ENCODE peak calls at places on chromosomes 7 and 10, in seven cellular contexts. M, Y, W, U, A, F and B are unnamed samples.

GRCh38 chr10:102927311-102928010 is 9.4 kb downstream of the CNNM2 start:
- DNase-seq in M (no peak), Y (no peak), W (no peak), U (no peak), A (no peak), F (no peak), B (no peak)

GRCh38 chr7:100580466-100581283 is 5.3 kb downstream of the LRCH4 start:
- DNase-seq in M (peak), Y (no peak), W (no peak), U (no peak), A (no peak), F (no peak), B (no peak)

GRCh38 chr10:14385591-14386201 is 55.0 kb upstream of the FRMD4A start:
- DNase-seq in M (no peak), Y (no peak), W (no peak), U (no peak), A (peak), F (no peak), B (no peak)

GRCh38 chr10:51386248-51386885 is 312.1 kb downstream of the PRKG1 start:
- DNase-seq in M (no peak), Y (no peak), W (no peak), U (no peak), A (peak), F (no peak), B (no peak)

GRCh38 chr7:44755698-44756627 is 7.3 kb downstream of the ZMIZ2 start:
- DNase-seq in M (no peak), Y (no peak), W (no peak), U (peak), A (no peak), F (no peak), B (no peak)

GRCh38 chr7:37320140-37320839 is 128.4 kb downstream of the ELMO1 start:
- DNase-seq in M (no peak), Y (peak), W (no peak), U (no peak), A (no peak), F (no peak), B (no peak)

GRCh38 chr7:40843338-40844026 is 708.7 kb downstream of the SUGCT start:
- DNase-seq in M (no peak), Y (no peak), W (no peak), U (no peak), A (peak), F (no peak), B (no peak)

GRCh38 chr10:101238732-101239105 is 9.5 kb upstream of the LBX1 start:
- DNase-seq in M (no peak), Y (no peak), W (peak), U (no peak), A (no peak), F (no peak), B (no peak)

GRCh38 chr7:117219485-117219884 is 103.4 kb downstream of the WNT2 start:
- DNase-seq in M (no peak), Y (no peak), W (no peak), U (no peak), A (peak), F (no peak), B (no peak)

GRCh38 chr7:10860516-10860915 is 113.2 kb upstream of the PHF14 start:
- DNase-seq in M (no peak), Y (no peak), W (no peak), U (no peak), A (no peak), F (no peak), B (no peak)

GRCh38 chr10:21398549-21399345 is 126.7 kb downstream of the SKIDA1 start:
- DNase-seq in M (no peak), Y (no peak), W (no peak), U (no peak), A (peak), F (no peak), B (no peak)

GRCh38 chr10:11345224-11346054 is 266.0 kb downstream of the USP6NL start:
- DNase-seq in M (no peak), Y (peak), W (no peak), U (no peak), A (no peak), F (no peak), B (no peak)

GRCh38 chr10:87589653-87590052 is 70.0 kb upstream of the PAPSS2 start:
- DNase-seq in M (no peak), Y (no peak), W (no peak), U (no peak), A (peak), F (no peak), B (no peak)

GRCh38 chr7:2241580-2242540 is at the start of the genes MRM2 and NUDT1:
- DNase-seq in M (peak), Y (peak), W (peak), U (peak), A (peak), F (peak), B (peak)

GRCh38 chr10:91313761-91314520 is 93.5 kb downstream of the PCGF5 start:
- DNase-seq in M (no peak), Y (peak), W (no peak), U (no peak), A (peak), F (no peak), B (no peak)

GRCh38 chr7:30347226-30348082 is 63.1 kb downstream of the ZNRF2 start:
- DNase-seq in M (no peak), Y (no peak), W (no peak), U (no peak), A (peak), F (no peak), B (no peak)

GRCh38 chr10:43138757-43139241 is 554 bp downstream of the CSGALNACT2 start:
- DNase-seq in M (no peak), Y (peak), W (peak), U (no peak), A (peak), F (no peak), B (peak)

GRCh38 chr10:130808686-130809085 is 502.8 kb downstream of the TCERG1L start:
- DNase-seq in M (no peak), Y (no peak), W (no peak), U (no peak), A (no peak), F (no peak), B (no peak)

GRCh38 chr10:28113202-28113601 is 114.3 kb upstream of the ODAD2 start:
- DNase-seq in M (no peak), Y (no peak), W (no peak), U (no peak), A (no peak), F (no peak), B (no peak)

DNA sequence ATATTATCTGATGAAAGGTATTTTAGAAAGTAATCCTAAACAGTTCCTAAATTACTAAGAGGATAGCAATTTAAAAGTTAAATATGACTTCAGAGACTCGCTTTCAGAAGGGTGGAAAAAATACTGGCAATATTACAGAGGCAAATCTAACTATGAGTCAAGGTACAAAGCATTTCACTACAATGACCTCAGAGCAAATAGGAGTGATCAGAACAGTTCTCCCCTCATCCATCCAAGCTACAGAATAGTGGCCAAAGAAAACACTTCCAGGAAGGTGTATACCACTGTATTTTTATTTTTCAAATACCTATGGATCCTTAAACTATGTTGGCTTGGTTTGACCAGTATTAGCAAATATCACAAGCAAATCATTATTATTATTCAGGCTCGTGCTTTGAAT is 112.8 kb upstream of the ODAD2 start:
- DNase-seq in M (no peak), Y (peak), W (no peak), U (no peak), A (peak), F (no peak), B (no peak)
- TF ChIP-seq CTCF in M (no peak), Y (no peak), W (no peak), U (no peak), A (no peak), F (no peak), B (no peak)

GRCh38 chr7:106599343-106599698 is 61.6 kb downstream of the CCDC71L start:
- DNase-seq in M (no peak), Y (no peak), W (no peak), U (no peak), A (no peak), F (no peak), B (no peak)
- TF ChIP-seq CTCF in M (no peak), Y (no peak), W (no peak), U (no peak), A (no peak), F (no peak), B (no peak)

GRCh38 chr7:85464042-85464651 is 277.3 kb upstream of the SEMA3D start:
- DNase-seq in M (no peak), Y (peak), W (no peak), U (no peak), A (no peak), F (no peak), B (no peak)
- TF ChIP-seq CTCF in M (peak), Y (no peak), W (no peak), U (no peak), A (peak), F (no peak), B (no peak)

DNA sequence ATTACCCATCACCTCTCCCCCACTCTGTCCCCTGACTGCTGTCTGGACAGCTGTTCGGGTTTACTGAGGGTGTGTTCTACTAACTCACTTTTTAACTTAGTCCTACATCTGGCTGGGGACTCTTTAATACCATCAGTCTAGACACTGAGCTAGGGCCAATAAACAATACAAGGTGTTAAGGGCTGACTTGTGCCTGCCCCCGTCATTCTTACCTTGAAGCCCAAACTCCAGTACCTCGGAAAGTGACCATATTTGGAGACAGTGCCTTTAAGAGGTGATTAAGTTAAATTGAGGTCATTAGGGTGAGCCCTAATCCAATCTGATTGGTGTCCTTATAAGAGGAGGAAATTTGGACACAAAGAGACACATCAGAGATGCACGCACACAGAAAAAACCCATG is 35.7 kb downstream of the STEAP1B start:
- DNase-seq in M (no peak), Y (no peak), W (no peak), U (no peak), A (no peak), F (no peak), B (no peak)
- TF ChIP-seq CTCF in M (no peak), Y (no peak), W (no peak), U (no peak), A (no peak), F (no peak), B (no peak)

GRCh38 chr10:79074732-79075131 is 6.0 kb downstream of the ZMIZ1 start:
- DNase-seq in M (no peak), Y (no peak), W (no peak), U (no peak), A (no peak), F (no peak), B (no peak)
- TF ChIP-seq CTCF in M (no peak), Y (no peak), W (no peak), U (no peak), A (no peak), F (no peak), B (no peak)

GRCh38 chr7:142301923-142302550 is 44.2 kb upstream of the PRSS58 start:
- DNase-seq in M (no peak), Y (no peak), W (no peak), U (no peak), A (no peak), F (no peak), B (no peak)
- TF ChIP-seq CTCF in M (peak), Y (peak), W (peak), U (no peak), A (peak), F (no peak), B (peak)

DNA sequence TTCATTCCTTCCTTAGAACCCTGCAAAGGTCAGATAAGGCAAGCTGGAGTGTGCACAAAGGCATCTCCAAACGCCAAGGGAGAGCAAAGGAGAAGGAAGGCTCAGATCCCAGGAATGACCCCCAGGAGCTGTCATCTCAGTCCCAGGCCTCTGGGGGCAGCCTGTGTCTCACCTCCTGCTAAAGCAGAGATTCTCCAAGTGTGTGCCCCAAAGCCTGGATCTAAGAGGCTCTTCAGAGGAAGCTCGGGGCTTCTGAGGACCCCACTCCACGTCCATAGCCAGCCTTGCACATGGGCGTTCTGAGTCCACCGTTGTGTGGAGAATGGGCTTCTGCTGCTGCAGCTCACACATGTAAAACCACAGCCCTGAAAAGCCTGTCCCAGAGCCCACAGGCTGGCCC is 5.1 kb upstream of the GRID1 start:
- DNase-seq in M (peak), Y (no peak), W (no peak), U (no peak), A (no peak), F (no peak), B (no peak)
- TF ChIP-seq CTCF in M (no peak), Y (no peak), W (no peak), U (no peak), A (no peak), F (no peak), B (no peak)

GRCh38 chr10:121306159-121306673 is 292.0 kb downstream of the FGFR2 start:
- DNase-seq in M (no peak), Y (no peak), W (no peak), U (no peak), A (no peak), F (no peak), B (no peak)

GRCh38 chr10:121303273-121303890 is 294.9 kb downstream of the FGFR2 start:
- DNase-seq in M (no peak), Y (no peak), W (no peak), U (no peak), A (no peak), F (no peak), B (no peak)

GRCh38 chr10:121300723-121301122 is 297.5 kb downstream of the FGFR2 start:
- DNase-seq in M (no peak), Y (no peak), W (no peak), U (no peak), A (no peak), F (no peak), B (no peak)

GRCh38 chr10:121307411-121307980 is 290.7 kb downstream of the FGFR2 start:
- DNase-seq in M (no peak), Y (no peak), W (no peak), U (no peak), A (no peak), F (no peak), B (no peak)

DNA sequence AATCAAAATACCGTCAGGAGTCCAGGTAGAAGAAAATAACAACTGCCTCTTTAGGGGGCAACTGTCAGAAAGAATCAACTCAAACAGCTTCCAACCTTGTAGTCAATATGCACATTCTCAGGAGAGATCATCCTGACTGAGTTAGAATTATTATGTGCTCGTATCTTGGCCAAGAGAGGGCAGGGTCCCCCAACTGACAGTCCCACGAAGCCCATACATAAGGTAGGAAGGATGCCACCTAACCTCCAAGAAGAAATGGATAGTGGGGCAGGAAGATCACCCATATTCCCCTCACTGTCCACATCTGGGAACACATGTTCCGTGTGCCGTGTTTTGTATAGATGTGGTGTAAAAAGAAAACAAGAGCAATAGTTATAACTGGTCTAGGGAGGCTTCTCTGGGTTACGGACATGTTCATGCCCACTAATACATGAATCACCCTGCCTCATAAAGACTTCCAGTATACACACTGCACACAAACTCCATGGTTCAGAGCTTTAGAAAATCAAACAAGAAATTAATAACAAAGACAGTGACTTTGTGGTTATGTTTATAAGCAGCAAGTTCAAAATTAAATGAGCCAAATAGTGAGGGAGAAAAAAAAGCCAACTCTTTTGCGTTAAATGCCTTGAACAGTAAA is 295.6 kb downstream of the FGFR2 start:
- DNase-seq in M (no peak), Y (no peak), W (no peak), U (no peak), A (no peak), F (no peak), B (no peak)
- TF ChIP-seq CTCF in M (no peak), Y (no peak), W (no peak), U (no peak), A (no peak), F (no peak), B (no peak)

DNA sequence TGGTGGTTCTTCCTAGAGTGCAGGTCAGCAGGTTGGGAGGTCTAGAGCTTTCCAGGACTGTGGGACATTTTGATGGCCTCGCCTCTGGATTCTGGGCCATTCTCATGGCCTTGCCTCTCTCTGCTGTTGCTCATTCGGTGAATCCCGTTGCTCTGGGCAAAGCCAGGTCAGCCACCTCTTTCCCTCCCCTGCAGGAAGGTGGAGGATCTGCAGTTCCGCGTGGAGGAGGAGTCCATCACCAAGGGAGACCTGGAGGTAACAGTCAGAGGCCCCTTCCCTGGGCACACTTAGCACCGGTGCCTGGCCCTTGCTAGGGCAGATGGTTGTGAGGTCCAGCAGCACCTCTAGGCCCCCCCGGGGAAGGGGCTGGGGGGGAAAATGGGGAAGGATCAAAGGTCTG is 74.9 kb downstream of the CLIP2 start:
- DNase-seq in M (no peak), Y (no peak), W (no peak), U (no peak), A (no peak), F (no peak), B (no peak)
- TF ChIP-seq CTCF in M (no peak), Y (no peak), W (peak), U (no peak), A (no peak), F (no peak), B (no peak)

DNA sequence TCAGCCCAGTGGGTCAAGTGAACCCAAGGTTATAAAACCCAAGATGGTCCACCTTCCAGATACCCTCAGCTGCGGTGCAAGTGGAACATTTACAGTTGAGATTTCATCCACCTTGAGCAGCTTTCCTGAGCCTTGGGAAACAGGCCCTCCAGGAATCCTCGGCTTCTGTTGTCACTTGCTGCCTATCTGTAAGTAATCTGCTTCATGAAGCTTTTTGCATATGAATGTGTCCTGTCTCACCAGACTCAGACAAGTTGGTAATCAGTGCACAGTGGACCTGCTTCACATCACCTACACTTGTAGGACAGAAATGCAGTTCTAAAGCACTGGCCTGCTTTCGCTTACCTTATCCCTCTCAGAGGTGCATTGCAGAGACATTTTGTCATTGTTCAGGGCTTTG is 80.3 kb downstream of the FAM185A start:
- DNase-seq in M (no peak), Y (no peak), W (no peak), U (no peak), A (no peak), F (no peak), B (no peak)
- TF ChIP-seq CTCF in M (no peak), Y (no peak), W (no peak), U (no peak), A (no peak), F (no peak), B (no peak)